ENCODE peak calls at places on chromosomes 16 and 17, in nine cellular contexts. W is choroid plexus epithelial cell, K is thoracic aorta, H is hepatocyte, G is keratinocyte, P is foreskin fibroblast, E is PC-3, Z is GM23338, N is uterus. S is an unnamed sample.

GRCh38 chr16:9351440-9351839 is 260.0 kb downstream of the HAPSTR1 start:
- DNase-seq in W (no peak), K (no peak), H (no peak), G (no peak), P (no peak), E (peak; percentile 4), Z (no peak), N (no peak), S (no peak)

GRCh38 chr17:28252436-28252835 is 66.6 kb upstream of the TMEM97 start:
- DNase-seq in W (no peak), K (no peak), H (no peak), G (peak; percentile 40), P (peak; percentile 57), E (peak; percentile 80), Z (no peak), N (no peak), S (no peak)

GRCh38 chr17:72560303-72561247 is 439.8 kb downstream of the SOX9 start:
- DNase-seq in W (peak; percentile 71), K (no peak), H (peak; percentile 78), G (no peak), P (peak; percentile 18), E (peak; percentile 92), Z (peak; percentile 75), N (no peak), S (peak; percentile 30)

GRCh38 chr16:70730944-70731343 is 45.1 kb upstream of the MTSS2 start:
- DNase-seq in W (no peak), K (no peak), H (no peak), G (no peak), P (no peak), E (no peak), Z (no peak), N (no peak), S (no peak)

GRCh38 chr17:31838641-31839225 is 20.3 kb downstream of the COPRS start:
- DNase-seq in W (peak; percentile 41), K (no peak), H (no peak), G (no peak), P (peak; percentile 16), E (no peak), Z (no peak), N (no peak), S (no peak)

GRCh38 chr17:379531-380200 is 27.1 kb upstream of the RPH3AL start:
- DNase-seq in W (no peak), K (no peak), H (no peak), G (peak; percentile 56), P (no peak), E (no peak), Z (no peak), N (no peak), S (no peak)

GRCh38 chr16:47660540-47660939 is 199.4 kb downstream of the PHKB start:
- DNase-seq in W (no peak), K (no peak), H (no peak), G (no peak), P (no peak), E (no peak), Z (peak; percentile 45), N (no peak), S (no peak)

GRCh38 chr16:88686062-88686438 is 257 bp downstream of the SNAI3 start:
- DNase-seq in W (no peak), K (no peak), H (peak; percentile 72), G (no peak), P (no peak), E (peak; percentile 26), Z (peak; percentile 67), N (no peak), S (no peak)

GRCh38 chr16:2039286-2040030 is 8.2 kb downstream of the NTHL1 start:
- DNase-seq in W (peak; percentile 79), K (no peak), H (peak; percentile 95), G (no peak), P (peak; percentile 94), E (peak; percentile 81), Z (no peak), N (peak; percentile 79), S (peak; percentile 90)

GRCh38 chr17:35892091-35892637 is 12.0 kb upstream of the CCL5 start:
- DNase-seq in W (peak; percentile 43), K (no peak), H (no peak), G (no peak), P (no peak), E (no peak), Z (peak; percentile 2), N (no peak), S (no peak)

GRCh38 chr17:79781691-79782575 is 4.0 kb downstream of the CBX2 start:
- DNase-seq in W (no peak), K (no peak), H (no peak), G (no peak), P (no peak), E (no peak), Z (no peak), N (no peak), S (no peak)

GRCh38 chr16:47553853-47554564 is 92.9 kb downstream of the PHKB start:
- DNase-seq in W (no peak), K (no peak), H (peak; percentile 22), G (no peak), P (no peak), E (no peak), Z (no peak), N (no peak), S (no peak)

GRCh38 chr16:53744449-53744848 is 40.5 kb downstream of the FTO start:
- DNase-seq in W (no peak), K (no peak), H (no peak), G (no peak), P (no peak), E (peak; percentile 39), Z (peak; percentile 14), N (no peak), S (no peak)

GRCh38 chr16:75733305-75734141 is 7.2 kb upstream of the CPHXL start:
- DNase-seq in W (peak; percentile 43), K (no peak), H (peak; percentile 34), G (no peak), P (peak; percentile 41), E (peak; percentile 3), Z (no peak), N (peak; percentile 26), S (no peak)

GRCh38 chr17:58913971-58914769 is 158.5 kb downstream of the PPM1E start:
- DNase-seq in W (peak; percentile 68), K (no peak), H (peak; percentile 5), G (no peak), P (peak; percentile 7), E (no peak), Z (no peak), N (no peak), S (peak; percentile 43)

GRCh38 chr16:76931186-76931585 is 259.8 kb upstream of the MON1B start:
- DNase-seq in W (no peak), K (no peak), H (no peak), G (no peak), P (no peak), E (no peak), Z (no peak), N (no peak), S (no peak)

DNA sequence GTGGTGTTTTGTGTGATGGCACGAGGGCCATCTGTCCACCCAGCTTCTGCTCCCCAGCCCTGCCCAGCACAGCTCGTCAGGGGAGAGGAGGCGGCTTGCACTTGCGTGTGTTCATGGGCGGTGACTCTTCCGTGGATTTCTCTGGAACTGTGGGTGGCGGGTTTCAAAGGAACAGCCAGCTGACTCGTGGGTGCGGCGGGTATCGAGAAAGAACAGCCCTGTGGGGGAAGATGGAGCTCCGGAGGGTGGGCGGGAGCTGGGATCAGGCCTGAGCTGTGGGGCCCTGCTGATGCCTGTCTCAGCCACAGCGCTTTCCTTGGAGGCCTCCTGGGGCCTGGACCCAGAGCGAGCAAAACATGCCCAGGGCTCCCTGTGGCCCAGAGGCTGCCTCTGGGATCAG is 13.2 kb downstream of the NAGPA start:
- DNase-seq in W (no peak), K (no peak), H (no peak), G (no peak), P (no peak), E (no peak), Z (no peak), N (no peak), S (no peak)
- TF ChIP-seq CTCF in W (no peak), K (no peak), H (no peak), G (no peak), P (no peak), E (no peak), Z (no peak), N (no peak), S (no peak)

DNA sequence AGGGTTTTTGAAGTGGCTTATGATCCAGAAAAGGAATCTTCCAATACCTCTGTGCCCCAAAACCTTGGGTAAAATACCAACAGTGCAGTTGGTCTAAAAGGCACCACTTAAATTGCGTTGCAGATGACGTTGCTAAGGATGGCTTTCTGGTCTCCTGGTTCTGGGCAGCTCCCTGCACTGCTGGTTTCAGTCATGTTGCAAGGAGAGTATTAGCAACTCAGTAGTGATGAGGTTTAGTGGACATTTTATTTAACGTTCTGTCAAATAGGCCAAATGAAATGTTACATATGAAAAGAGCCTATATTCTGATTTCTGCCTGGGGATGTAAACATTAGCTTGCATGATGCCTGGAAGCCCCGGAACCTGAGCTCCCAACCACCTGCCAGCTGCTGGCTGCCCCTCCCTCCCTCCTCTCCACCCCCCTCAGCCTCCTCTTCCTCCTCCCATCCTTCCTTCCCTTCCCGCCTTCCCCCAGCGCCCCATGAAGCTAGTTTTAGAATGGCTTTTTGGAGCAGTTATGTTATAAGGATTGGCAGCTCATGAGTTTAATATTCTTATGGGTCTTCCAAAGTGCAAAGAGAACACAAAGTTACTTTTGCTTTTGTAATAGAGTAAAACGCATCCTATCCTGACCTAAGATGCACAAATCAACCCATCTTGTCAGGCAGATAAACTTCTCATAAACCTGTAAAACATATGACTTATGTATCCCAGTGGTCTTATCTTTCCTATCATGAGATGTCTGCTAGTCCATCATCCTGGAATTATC is 20.7 kb downstream of the CD7 start:
- DNase-seq in W (peak; percentile 30), K (no peak), H (no peak), G (no peak), P (no peak), E (peak; percentile 26), Z (no peak), N (peak; percentile 57), S (no peak)
- H3K4me3 ChIP-seq in W (peak overlapping the region; percentile 56), K (peak overlapping the region; percentile 69), H (no peak overlapping the region), G (peak overlapping the region; percentile 61), P (no peak overlapping the region), E (peak overlapping the region; percentile 69), Z (no peak overlapping the region), N (peak overlapping the region; percentile 38), S (no peak overlapping the region)

DNA sequence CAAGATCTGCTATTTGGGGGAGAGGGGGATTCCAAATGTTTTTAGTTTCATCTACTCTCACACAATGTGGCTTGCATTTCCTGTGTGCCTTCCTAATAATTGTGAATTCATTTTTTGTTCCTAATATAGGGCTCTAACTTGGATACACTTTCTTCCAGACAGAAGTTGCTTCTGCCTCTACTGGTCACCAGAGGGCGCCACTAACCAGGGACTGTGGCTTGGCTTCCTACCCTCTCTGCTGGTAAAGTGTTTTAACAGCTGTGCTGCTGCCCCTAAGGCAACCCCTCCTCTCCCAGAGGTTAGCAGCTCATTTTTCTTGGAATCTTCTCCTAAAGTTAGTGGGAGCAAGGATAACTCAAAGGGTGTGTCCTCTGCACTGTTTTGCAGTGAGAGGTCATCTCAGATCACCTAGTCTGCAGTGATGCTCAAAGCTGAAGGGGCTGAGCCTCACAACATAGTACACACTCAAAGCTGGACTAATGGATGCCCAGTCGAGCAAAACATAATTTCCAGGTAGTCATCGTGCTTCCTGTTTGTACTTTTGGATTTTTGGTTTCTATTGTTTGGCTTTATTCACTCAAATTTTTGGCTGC is 5.0 kb upstream of the PRSS54 start:
- DNase-seq in W (peak; percentile 38), K (no peak), H (peak; percentile 24), G (no peak), P (no peak), E (peak; percentile 52), Z (peak; percentile 80), N (no peak), S (no peak)
- TF ChIP-seq CTCF in W (peak; percentile 70), K (no peak), H (peak; percentile 27), G (peak; percentile 73), P (peak; percentile 55), E (peak; percentile 80), Z (peak; percentile 99), N (no peak), S (peak; percentile 57)

GRCh38 chr17:81166033-81166472 is at the start of gene AATK:
- DNase-seq in W (no peak), K (no peak), H (peak; percentile 53), G (no peak), P (no peak), E (no peak), Z (no peak), N (no peak), S (no peak)
- H3K4me3 ChIP-seq in W (no peak within 1 kb of the TSS), K (peak within 1 kb of the TSS; percentile 68), H (peak within 1 kb of the TSS; percentile 30), G (no peak within 1 kb of the TSS), P (peak within 1 kb of the TSS; percentile 24), E (peak within 1 kb of the TSS; percentile 51), Z (peak within 1 kb of the TSS; percentile 55), N (no peak within 1 kb of the TSS), S (no peak within 1 kb of the TSS)

S was measured in LNCaP clone FGC.